ENCODE peak calls at places on chromosomes 13 and 19, in ten cellular contexts. W is transverse colon, C is RWPE1, D is caudate nucleus, S is posterior cingulate gyrus, J is left ventricle myocardium superior, H is NCI-H1694, B is amygdala, P is C1 segment of cervical spinal cord, U is cardiac fibroblast. L is an unnamed sample.

GRCh38 chr19:16249826-16250434 is 52.2 kb downstream of the AP1M1 start:
- DNase-seq in B (no peak), H (no peak), C (no peak), W (no peak), D (no peak), U (peak), J (peak), P (no peak), S (no peak), L (no peak)

GRCh38 chr13:91349992-91350911 is 2.8 kb downstream of the MIR17HG start:
- DNase-seq in B (no peak), W (no peak), C (no peak), U (no peak), P (no peak), S (no peak), H (no peak), J (no peak), D (no peak), L (no peak)

GRCh38 chr13:27621116-27621365 is 651 bp upstream of the POLR1D start:
- DNase-seq in P (no peak), S (no peak), U (no peak), C (peak), D (no peak), W (no peak), H (no peak), J (no peak), B (no peak), L (no peak)

GRCh38 chr19:45362291-45362690 is 8.1 kb downstream of the ERCC2 start:
- DNase-seq in U (no peak), S (no peak), B (no peak), W (no peak), D (no peak), J (no peak), H (no peak), C (no peak), P (no peak), L (no peak)

GRCh38 chr19:5652261-5652660 is 28.1 kb downstream of the MICOS13 start:
- DNase-seq in P (no peak), H (no peak), U (no peak), C (no peak), S (no peak), B (no peak), J (no peak), W (no peak), D (no peak), L (no peak)

GRCh38 chr19:49335071-49335783 is at the start of gene CD37:
- DNase-seq in U (no peak), S (no peak), H (no peak), C (no peak), W (peak), B (no peak), D (no peak), P (no peak), J (peak), L (no peak)

GRCh38 chr13:20526664-20527063 is 1.0 kb upstream of the CRYL1 start:
- DNase-seq in H (no peak), P (no peak), B (peak), C (no peak), J (no peak), W (no peak), D (no peak), U (peak), S (no peak), L (no peak)

GRCh38 chr13:99376132-99376531 is 68.9 kb upstream of the GPR183 start:
- DNase-seq in U (no peak), D (no peak), J (no peak), W (no peak), H (no peak), C (no peak), S (no peak), P (no peak), B (no peak), L (no peak)

GRCh38 chr19:472005-472858 is 11.4 kb upstream of the SHC2 start:
- DNase-seq in H (no peak), C (no peak), P (no peak), S (no peak), U (no peak), W (no peak), D (no peak), B (no peak), J (no peak), L (no peak)

GRCh38 chr19:11058246-11059030 is 30.8 kb upstream of the LDLR start:
- DNase-seq in U (no peak), H (no peak), S (no peak), W (no peak), C (no peak), P (no peak), J (no peak), B (no peak), D (no peak), L (no peak)

GRCh38 chr19:35828694-35829301 is 16.2 kb upstream of the PRODH2 start:
- DNase-seq in J (peak), B (peak), D (peak), H (no peak), C (peak), P (peak), W (peak), U (peak), S (no peak), L (no peak)

GRCh38 chr19:52343548-52343947 is 7.5 kb downstream of the ZNF610 start:
- DNase-seq in S (no peak), U (peak), B (peak), W (peak), D (peak), P (peak), C (no peak), J (peak), H (no peak), L (peak)

GRCh38 chr13:112887151-112887550 is 81.9 kb upstream of the MCF2L start:
- DNase-seq in B (no peak), W (no peak), U (no peak), J (no peak), C (no peak), D (no peak), P (no peak), S (peak), H (no peak), L (no peak)

GRCh38 chr19:12788682-12789097 is 2.6 kb upstream of the JUNB start:
- DNase-seq in C (peak), B (peak), H (peak), S (peak), D (peak), U (peak), W (peak), P (peak), J (peak), L (no peak)

GRCh38 chr19:18683109-18683954 is at the start of gene CRTC1:
- DNase-seq in B (peak), J (peak), S (peak), U (peak), C (peak), W (peak), D (no peak), P (peak), H (peak), L (peak)

GRCh38 chr13:27128825-27129627 is 42.6 kb downstream of the USP12 start:
- DNase-seq in U (no peak), S (no peak), D (no peak), J (no peak), B (no peak), W (no peak), C (no peak), P (no peak), H (no peak), L (no peak)

GRCh38 chr13:33642374-33643065 is 175.4 kb upstream of the RFC3 start:
- DNase-seq in H (no peak), J (peak), W (peak), U (peak), B (no peak), S (no peak), P (no peak), D (no peak), C (peak), L (no peak)

GRCh38 chr13:99526549-99526948 is 25.3 kb downstream of the TM9SF2 start:
- DNase-seq in P (no peak), H (no peak), W (no peak), U (no peak), J (no peak), C (no peak), D (no peak), B (no peak), S (no peak), L (no peak)

GRCh38 chr19:13784731-13785452 is 10.4 kb upstream of the ZSWIM4 start:
- DNase-seq in D (peak), S (no peak), H (peak), P (peak), U (peak), C (peak), J (peak), B (peak), W (peak), L (no peak)

GRCh38 chr13:57878291-57878690 is 246.7 kb downstream of the PCDH17 start:
- DNase-seq in P (no peak), U (peak), S (no peak), B (no peak), C (no peak), J (no peak), D (no peak), W (no peak), H (no peak), L (no peak)

GRCh38 chr13:31151837-31152236 is 9.9 kb downstream of the HSPH1 start:
- DNase-seq in S (no peak), J (no peak), P (no peak), U (no peak), C (no peak), D (no peak), W (no peak), B (no peak), H (no peak), L (no peak)

GRCh38 chr19:1651061-1651547 is 1.3 kb downstream of the TCF3 start:
- DNase-seq in W (peak), B (no peak), D (no peak), S (no peak), C (peak), U (peak), P (no peak), H (no peak), J (peak), L (no peak)

GRCh38 chr19:48444129-48444932 is 1.5 kb upstream of the GRWD1 start:
- DNase-seq in B (no peak), C (no peak), J (no peak), W (no peak), U (no peak), H (no peak), P (peak), D (no peak), S (no peak), L (no peak)

GRCh38 chr19:32349724-32350475 is 4.5 kb downstream of the ZNF507 start:
- DNase-seq in S (no peak), H (no peak), W (no peak), J (no peak), U (no peak), P (no peak), B (no peak), C (no peak), D (no peak), L (no peak)

GRCh38 chr19:50944795-50945194 is 8.0 kb downstream of the KLK5 start:
- DNase-seq in D (no peak), J (no peak), W (no peak), U (no peak), P (no peak), B (no peak), H (no peak), C (no peak), S (no peak), L (no peak)

GRCh38 chr19:43372462-43372861 is 19.0 kb downstream of the CD177 start:
- DNase-seq in H (no peak), P (no peak), C (no peak), W (no peak), S (no peak), B (no peak), J (no peak), D (no peak), U (peak), L (no peak)

GRCh38 chr13:28204043-28204442 is 65.7 kb downstream of the PAN3 start:
- DNase-seq in J (no peak), U (no peak), W (no peak), H (no peak), C (no peak), S (no peak), B (no peak), D (no peak), P (no peak), L (no peak)

GRCh38 chr19:18160792-18161690 is 8.1 kb downstream of the PIK3R2 start:
- DNase-seq in W (peak), U (peak), J (peak), P (peak), S (peak), H (no peak), C (peak), D (peak), B (peak), L (peak)